ENCODE peak calls at places on chromosomes 7 and 10, in ten cellular contexts. O is heart left ventricle, G is A549, J is IMR-90, B is esophagus squamous epithelium, I is right lobe of liver, M is sigmoid colon, S is K562, V is breast epithelium, Q is adrenal gland. X is an unnamed sample. For H3K4me1, the result is how much of the 10 kb centered on the place peaks cover.

GRCh38 chr7:118918556-118918955 is 694.1 kb downstream of the ANKRD7 start:
- DNase-seq in S (no peak), G (peak), B (no peak), M (no peak), V (no peak), Q (no peak), I (no peak), O (no peak), J (peak), X (no peak)

GRCh38 chr7:2982831-2983230 is 60.8 kb downstream of the CARD11 start:
- DNase-seq in G (no peak), J (no peak), M (no peak), O (no peak), V (no peak), Q (peak), B (no peak), S (no peak), I (no peak), X (peak)

GRCh38 chr7:143382791-143383641 is 1.9 kb downstream of the ZYX start:
- DNase-seq in O (no peak), G (no peak), J (no peak), V (no peak), S (no peak), Q (no peak), M (peak), I (peak), B (no peak), X (no peak)

GRCh38 chr10:34760606-34761005 is 54.5 kb downstream of the PARD3 start:
- DNase-seq in V (no peak), J (peak), O (no peak), Q (no peak), I (no peak), B (no peak), S (no peak), G (no peak), M (no peak), X (no peak)

GRCh38 chr7:137882261-137882668 is 35.5 kb upstream of the DGKI start:
- DNase-seq in J (peak), O (no peak), B (no peak), M (peak), I (no peak), S (peak), G (peak), V (no peak), Q (peak), X (no peak)

GRCh38 chr7:64555046-64555445 is 7.8 kb downstream of the ZNF680 start:
- DNase-seq in B (no peak), M (no peak), I (no peak), J (no peak), S (no peak), Q (no peak), V (no peak), O (no peak), G (no peak), X (no peak)

GRCh38 chr10:95248989-95249388 is 41.8 kb downstream of the PDLIM1 start:
- DNase-seq in B (no peak), G (no peak), J (no peak), O (peak), I (peak), V (no peak), S (no peak), Q (no peak), M (no peak), X (no peak)

GRCh38 chr7:16753102-16753931 is at the start of gene TSPAN13:
- DNase-seq in B (peak), M (peak), J (peak), V (peak), I (peak), G (peak), O (peak), S (peak), Q (peak), X (peak)

GRCh38 chr7:119197872-119198527 is 973.5 kb downstream of the ANKRD7 start:
- DNase-seq in J (peak), I (no peak), V (no peak), G (peak), O (no peak), B (no peak), S (no peak), M (no peak), Q (peak), X (no peak)

GRCh38 chr10:119494224-119495060 is 48.1 kb downstream of the RGS10 start:
- DNase-seq in G (no peak), J (peak), B (no peak), S (no peak), I (no peak), Q (no peak), V (no peak), M (peak), O (no peak), X (no peak)

GRCh38 chr7:129796186-129796775 is 156.5 kb downstream of the UBE2H start:
- DNase-seq in I (no peak), B (no peak), J (no peak), Q (no peak), M (no peak), V (no peak), G (no peak), O (no peak), S (no peak), X (peak)

GRCh38 chr10:96645191-96645721 is 58.4 kb upstream of the TM9SF3 start:
- DNase-seq in S (no peak), B (no peak), I (no peak), M (no peak), V (no peak), Q (peak), G (no peak), J (peak), O (peak), X (peak)

GRCh38 chr10:88851706-88852105 is at the start of gene ANKRD22:
- DNase-seq in J (peak), G (peak), S (no peak), M (no peak), V (peak), O (no peak), B (no peak), Q (peak), I (no peak), X (peak)

GRCh38 chr7:143393267-143394041 is 12.3 kb downstream of the ZYX start:
- DNase-seq in I (no peak), S (peak), Q (peak), G (no peak), B (no peak), O (no peak), M (peak), J (peak), V (no peak), X (peak)

GRCh38 chr7:24427048-24427447 is 143.1 kb downstream of the NPY start:
- DNase-seq in I (no peak), S (no peak), B (no peak), M (no peak), Q (no peak), J (no peak), V (no peak), O (no peak), G (no peak), X (no peak)

GRCh38 chr10:118463740-118464139 is 121.6 kb upstream of the FAM204A start:
- DNase-seq in I (no peak), O (no peak), B (no peak), Q (no peak), S (no peak), M (no peak), J (no peak), G (no peak), V (no peak), X (no peak)

GRCh38 chr7:121608785-121609184 is 212.7 kb upstream of the FAM3C start:
- DNase-seq in V (no peak), Q (peak), O (no peak), B (no peak), S (no peak), G (no peak), I (no peak), J (no peak), M (no peak), X (no peak)

GRCh38 chr7:76278540-76278939 is 23.9 kb upstream of the HSPB1 start:
- DNase-seq in J (no peak), V (no peak), M (no peak), G (peak), Q (peak), I (no peak), B (no peak), S (peak), O (no peak), X (no peak)

GRCh38 chr7:24891173-24891787 is 88.7 kb downstream of the OSBPL3 start:
- DNase-seq in I (no peak), Q (no peak), J (no peak), S (no peak), G (no peak), B (no peak), O (no peak), V (no peak), M (no peak), X (no peak)

GRCh38 chr10:48608279-48608681 is 3.4 kb upstream of the ARHGAP22 start:
- DNase-seq in V (no peak), G (peak), Q (peak), M (no peak), B (no peak), I (no peak), O (no peak), S (peak), J (no peak), X (no peak)

DNA sequence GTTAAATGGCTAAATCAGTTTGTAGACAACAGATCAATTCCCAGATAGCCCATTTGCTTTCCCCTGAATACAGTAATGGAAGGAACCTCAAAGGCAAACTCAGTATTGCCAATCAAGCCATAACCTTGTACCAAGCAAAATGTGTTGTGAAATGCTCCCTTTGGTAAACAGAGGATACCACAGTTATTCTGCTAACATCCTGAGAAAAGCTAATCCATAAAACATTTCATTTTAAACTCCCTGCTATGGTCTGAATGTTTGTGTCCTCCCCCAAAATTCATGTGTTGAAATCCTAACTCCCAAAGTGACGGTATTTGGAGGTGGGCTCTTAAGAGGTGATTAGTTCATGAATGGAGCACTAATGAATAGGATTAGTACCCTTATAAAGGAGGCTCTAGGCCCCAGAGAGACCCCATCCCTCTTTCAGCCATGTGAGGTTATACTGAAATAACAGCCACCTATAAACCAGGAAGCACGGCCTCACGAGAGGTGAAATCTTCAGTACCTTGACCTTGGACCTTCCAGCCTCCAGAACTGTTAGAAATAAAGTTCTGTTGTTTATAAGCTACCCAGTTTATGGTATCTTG is 89.3 kb upstream of the RNF148 start:
- DNase-seq in G (no peak), I (no peak), B (no peak), V (no peak), O (no peak), M (no peak), Q (no peak), S (no peak), J (no peak), X (no peak)
- H3K27ac ChIP-seq in G (no peak), I (no peak), B (no peak), V (no peak), O (no peak), M (no peak), Q (no peak), S (no peak), J (no peak), X (no peak)

GRCh38 chr10:11195017-11195586 is 177.4 kb downstream of the CELF2 start:
- DNase-seq in M (no peak), O (no peak), G (no peak), S (no peak), B (no peak), V (no peak), I (no peak), J (no peak), Q (no peak), X (no peak)

GRCh38 chr10:11191673-11192072 is 174.0 kb downstream of the CELF2 start:
- DNase-seq in Q (no peak), M (no peak), G (no peak), O (no peak), V (no peak), B (no peak), I (no peak), S (no peak), J (no peak), X (no peak)

GRCh38 chr10:11192304-11193018 is 174.8 kb downstream of the CELF2 start:
- DNase-seq in S (no peak), O (peak), M (no peak), G (no peak), B (no peak), Q (peak), I (no peak), J (no peak), V (no peak), X (no peak)

GRCh38 chr10:11186330-11186729 is 168.7 kb downstream of the CELF2 start:
- DNase-seq in G (no peak), M (no peak), Q (no peak), I (no peak), O (no peak), J (no peak), B (no peak), V (no peak), S (no peak), X (no peak)

GRCh38 chr10:11189581-11190376 is 172.1 kb downstream of the CELF2 start:
- DNase-seq in M (no peak), B (no peak), G (no peak), O (no peak), V (no peak), Q (no peak), J (no peak), S (no peak), I (no peak), X (no peak)
- H3K4me1 ChIP-seq in M (under half), B (under half), G (under half), O (under half), V (under half), Q (under half), J (under half), S (under half), I (under half), X (under half)

DNA sequence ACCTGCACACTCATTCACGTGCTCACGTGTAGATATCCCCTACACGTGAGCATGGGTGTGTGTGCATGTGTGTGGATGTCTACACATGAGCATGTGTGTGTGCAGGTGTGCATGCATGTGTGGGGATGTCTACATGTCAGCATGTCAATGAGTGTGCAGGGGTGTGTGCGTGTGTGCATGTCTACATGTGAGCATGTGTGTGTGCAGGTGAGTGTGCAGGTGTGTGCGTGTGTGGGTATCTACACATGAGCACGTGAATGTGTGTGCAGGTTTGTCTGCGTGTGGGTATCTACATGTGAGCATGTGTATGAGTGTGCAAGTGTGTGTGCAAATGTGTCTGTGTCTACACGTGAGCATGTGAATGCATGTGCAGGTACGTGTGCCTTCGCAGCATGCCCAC is 274.8 kb downstream of the PTPRN2 start:
- DNase-seq in J (no peak), M (no peak), V (no peak), B (no peak), Q (no peak), S (no peak), G (no peak), I (no peak), O (no peak), X (no peak)
- TF ChIP-seq POLR2A in J (no peak), M (no peak), V (no peak), B (no peak), Q (no peak), S (no peak), G (no peak), I (no peak), O (no peak), X (no peak)

GRCh38 chr7:4668510-4668847 is 13.6 kb upstream of the FOXK1 start:
- DNase-seq in M (peak), S (no peak), O (no peak), J (no peak), V (no peak), I (no peak), B (no peak), G (no peak), Q (no peak), X (no peak)
- H3K27ac ChIP-seq in M (peak), S (no peak), O (no peak), J (peak), V (no peak), I (no peak), B (no peak), G (no peak), Q (no peak), X (no peak)

X was measured in Peyer's patch.